ENCODE peak calls at places on chromosomes 6 and 20, in ten cellular contexts. One of them, this sample, is unnamed.

GRCh38 chr20:3107464-3108025 is 23.0 kb upstream of the AVP start:
- DNase-seq in mucosa of gallbladder: no peak
- DNase-seq in Calu3: no peak
- DNase-seq in ELR: no peak
- DNase-seq in stimulated activated CD4-positive, alpha-beta T cell treated with anti-CD3 and anti-CD28 coated beads, TNF-alpha, amount 100 ng/mL, for 4 hours: no peak
- DNase-seq in NCI-H2171 treated with DMSO at 0.1 percent for 48 hours: no peak
- DNase-seq in activated CD8-positive, alpha-beta T cell treated with anti-CD3 and anti-CD28 coated beads for 36 hours: no peak
- DNase-seq in EL: no peak
- DNase-seq in neural progenitor cell: no peak
- DNase-seq in CD8-positive, alpha-beta T cell: no peak
- DNase-seq in this sample: no peak

GRCh38 chr6:16179063-16179462 is 50.2 kb downstream of the MYLIP start:
- DNase-seq in mucosa of gallbladder: no peak
- DNase-seq in Calu3: no peak
- DNase-seq in ELR: no peak
- DNase-seq in stimulated activated CD4-positive, alpha-beta T cell treated with anti-CD3 and anti-CD28 coated beads, TNF-alpha, amount 100 ng/mL, for 4 hours: no peak
- DNase-seq in NCI-H2171 treated with DMSO at 0.1 percent for 48 hours: no peak
- DNase-seq in activated CD8-positive, alpha-beta T cell treated with anti-CD3 and anti-CD28 coated beads for 36 hours: no peak
- DNase-seq in EL: no peak
- DNase-seq in neural progenitor cell: no peak
- DNase-seq in CD8-positive, alpha-beta T cell: no peak
- DNase-seq in this sample: no peak

GRCh38 chr20:63697868-63698545 is 1.6 kb downstream of the TNFRSF6B start:
- DNase-seq in mucosa of gallbladder: no peak
- DNase-seq in Calu3: no peak
- DNase-seq in ELR: no peak
- DNase-seq in stimulated activated CD4-positive, alpha-beta T cell treated with anti-CD3 and anti-CD28 coated beads, TNF-alpha, amount 100 ng/mL, for 4 hours: no peak
- DNase-seq in NCI-H2171 treated with DMSO at 0.1 percent for 48 hours: no peak
- DNase-seq in activated CD8-positive, alpha-beta T cell treated with anti-CD3 and anti-CD28 coated beads for 36 hours: no peak
- DNase-seq in EL: no peak
- DNase-seq in neural progenitor cell: no peak
- DNase-seq in CD8-positive, alpha-beta T cell: no peak
- DNase-seq in this sample: no peak

GRCh38 chr6:13013681-13014550 is 297.3 kb downstream of the PHACTR1 start:
- DNase-seq in mucosa of gallbladder: no peak
- DNase-seq in Calu3: no peak
- DNase-seq in ELR: peak
- DNase-seq in stimulated activated CD4-positive, alpha-beta T cell treated with anti-CD3 and anti-CD28 coated beads, TNF-alpha, amount 100 ng/mL, for 4 hours: no peak
- DNase-seq in NCI-H2171 treated with DMSO at 0.1 percent for 48 hours: peak
- DNase-seq in activated CD8-positive, alpha-beta T cell treated with anti-CD3 and anti-CD28 coated beads for 36 hours: no peak
- DNase-seq in EL: peak
- DNase-seq in neural progenitor cell: peak
- DNase-seq in CD8-positive, alpha-beta T cell: no peak
- DNase-seq in this sample: peak

GRCh38 chr6:105291525-105291924 is 111.4 kb downstream of the PREP start:
- DNase-seq in mucosa of gallbladder: no peak
- DNase-seq in Calu3: no peak
- DNase-seq in ELR: no peak
- DNase-seq in stimulated activated CD4-positive, alpha-beta T cell treated with anti-CD3 and anti-CD28 coated beads, TNF-alpha, amount 100 ng/mL, for 4 hours: no peak
- DNase-seq in NCI-H2171 treated with DMSO at 0.1 percent for 48 hours: no peak
- DNase-seq in activated CD8-positive, alpha-beta T cell treated with anti-CD3 and anti-CD28 coated beads for 36 hours: no peak
- DNase-seq in EL: no peak
- DNase-seq in neural progenitor cell: no peak
- DNase-seq in CD8-positive, alpha-beta T cell: no peak
- DNase-seq in this sample: no peak

GRCh38 chr6:145028144-145028818 is 707.0 kb downstream of the EPM2A start:
- DNase-seq in mucosa of gallbladder: peak
- DNase-seq in Calu3: peak
- DNase-seq in ELR: peak
- DNase-seq in stimulated activated CD4-positive, alpha-beta T cell treated with anti-CD3 and anti-CD28 coated beads, TNF-alpha, amount 100 ng/mL, for 4 hours: no peak
- DNase-seq in NCI-H2171 treated with DMSO at 0.1 percent for 48 hours: peak
- DNase-seq in activated CD8-positive, alpha-beta T cell treated with anti-CD3 and anti-CD28 coated beads for 36 hours: peak
- DNase-seq in EL: peak
- DNase-seq in neural progenitor cell: peak
- DNase-seq in CD8-positive, alpha-beta T cell: no peak
- DNase-seq in this sample: peak

GRCh38 chr20:5580940-5581708 is 169.1 kb upstream of the SHLD1 start:
- DNase-seq in mucosa of gallbladder: no peak
- DNase-seq in Calu3: no peak
- DNase-seq in ELR: no peak
- DNase-seq in stimulated activated CD4-positive, alpha-beta T cell treated with anti-CD3 and anti-CD28 coated beads, TNF-alpha, amount 100 ng/mL, for 4 hours: no peak
- DNase-seq in NCI-H2171 treated with DMSO at 0.1 percent for 48 hours: no peak
- DNase-seq in activated CD8-positive, alpha-beta T cell treated with anti-CD3 and anti-CD28 coated beads for 36 hours: no peak
- DNase-seq in EL: no peak
- DNase-seq in neural progenitor cell: no peak
- DNase-seq in CD8-positive, alpha-beta T cell: no peak
- DNase-seq in this sample: no peak

GRCh38 chr6:45436544-45437440 is 59.1 kb upstream of the SUPT3H start:
- DNase-seq in mucosa of gallbladder: no peak
- DNase-seq in Calu3: no peak
- DNase-seq in ELR: peak
- DNase-seq in stimulated activated CD4-positive, alpha-beta T cell treated with anti-CD3 and anti-CD28 coated beads, TNF-alpha, amount 100 ng/mL, for 4 hours: no peak
- DNase-seq in NCI-H2171 treated with DMSO at 0.1 percent for 48 hours: no peak
- DNase-seq in activated CD8-positive, alpha-beta T cell treated with anti-CD3 and anti-CD28 coated beads for 36 hours: peak
- DNase-seq in EL: peak
- DNase-seq in neural progenitor cell: no peak
- DNase-seq in CD8-positive, alpha-beta T cell: no peak
- DNase-seq in this sample: no peak

GRCh38 chr20:63134201-63134612 is 81.7 kb downstream of the YTHDF1 start:
- DNase-seq in mucosa of gallbladder: no peak
- DNase-seq in Calu3: peak
- DNase-seq in ELR: no peak
- DNase-seq in stimulated activated CD4-positive, alpha-beta T cell treated with anti-CD3 and anti-CD28 coated beads, TNF-alpha, amount 100 ng/mL, for 4 hours: no peak
- DNase-seq in NCI-H2171 treated with DMSO at 0.1 percent for 48 hours: no peak
- DNase-seq in activated CD8-positive, alpha-beta T cell treated with anti-CD3 and anti-CD28 coated beads for 36 hours: peak
- DNase-seq in EL: no peak
- DNase-seq in neural progenitor cell: peak
- DNase-seq in CD8-positive, alpha-beta T cell: no peak
- DNase-seq in this sample: peak

GRCh38 chr6:37624606-37625574 is 72.8 kb downstream of the MDGA1 start:
- DNase-seq in mucosa of gallbladder: peak
- DNase-seq in Calu3: peak
- DNase-seq in ELR: peak
- DNase-seq in stimulated activated CD4-positive, alpha-beta T cell treated with anti-CD3 and anti-CD28 coated beads, TNF-alpha, amount 100 ng/mL, for 4 hours: no peak
- DNase-seq in NCI-H2171 treated with DMSO at 0.1 percent for 48 hours: peak
- DNase-seq in activated CD8-positive, alpha-beta T cell treated with anti-CD3 and anti-CD28 coated beads for 36 hours: no peak
- DNase-seq in EL: peak
- DNase-seq in neural progenitor cell: no peak
- DNase-seq in CD8-positive, alpha-beta T cell: no peak
- DNase-seq in this sample: peak

GRCh38 chr20:58993332-58994248 is 12.5 kb downstream of the NELFCD start:
- DNase-seq in mucosa of gallbladder: no peak
- DNase-seq in Calu3: no peak
- DNase-seq in ELR: no peak
- DNase-seq in stimulated activated CD4-positive, alpha-beta T cell treated with anti-CD3 and anti-CD28 coated beads, TNF-alpha, amount 100 ng/mL, for 4 hours: no peak
- DNase-seq in NCI-H2171 treated with DMSO at 0.1 percent for 48 hours: no peak
- DNase-seq in activated CD8-positive, alpha-beta T cell treated with anti-CD3 and anti-CD28 coated beads for 36 hours: no peak
- DNase-seq in EL: no peak
- DNase-seq in neural progenitor cell: no peak
- DNase-seq in CD8-positive, alpha-beta T cell: no peak
- DNase-seq in this sample: no peak

GRCh38 chr20:6708010-6708409 is 59.5 kb upstream of the BMP2 start:
- DNase-seq in mucosa of gallbladder: peak
- DNase-seq in Calu3: peak
- DNase-seq in ELR: no peak
- DNase-seq in stimulated activated CD4-positive, alpha-beta T cell treated with anti-CD3 and anti-CD28 coated beads, TNF-alpha, amount 100 ng/mL, for 4 hours: no peak
- DNase-seq in NCI-H2171 treated with DMSO at 0.1 percent for 48 hours: no peak
- DNase-seq in activated CD8-positive, alpha-beta T cell treated with anti-CD3 and anti-CD28 coated beads for 36 hours: no peak
- DNase-seq in EL: peak
- DNase-seq in neural progenitor cell: peak
- DNase-seq in CD8-positive, alpha-beta T cell: no peak
- DNase-seq in this sample: no peak

GRCh38 chr20:17419459-17419858 is 111.7 kb downstream of the BFSP1 start:
- DNase-seq in mucosa of gallbladder: no peak
- DNase-seq in Calu3: no peak
- DNase-seq in ELR: no peak
- DNase-seq in stimulated activated CD4-positive, alpha-beta T cell treated with anti-CD3 and anti-CD28 coated beads, TNF-alpha, amount 100 ng/mL, for 4 hours: no peak
- DNase-seq in NCI-H2171 treated with DMSO at 0.1 percent for 48 hours: peak
- DNase-seq in activated CD8-positive, alpha-beta T cell treated with anti-CD3 and anti-CD28 coated beads for 36 hours: no peak
- DNase-seq in EL: no peak
- DNase-seq in neural progenitor cell: no peak
- DNase-seq in CD8-positive, alpha-beta T cell: no peak
- DNase-seq in this sample: no peak

GRCh38 chr20:48846516-48847492 is 19.0 kb upstream of the PREX1 start:
- DNase-seq in mucosa of gallbladder: no peak
- DNase-seq in Calu3: no peak
- DNase-seq in ELR: peak
- DNase-seq in stimulated activated CD4-positive, alpha-beta T cell treated with anti-CD3 and anti-CD28 coated beads, TNF-alpha, amount 100 ng/mL, for 4 hours: no peak
- DNase-seq in NCI-H2171 treated with DMSO at 0.1 percent for 48 hours: no peak
- DNase-seq in activated CD8-positive, alpha-beta T cell treated with anti-CD3 and anti-CD28 coated beads for 36 hours: peak
- DNase-seq in EL: no peak
- DNase-seq in neural progenitor cell: peak
- DNase-seq in CD8-positive, alpha-beta T cell: no peak
- DNase-seq in this sample: peak

GRCh38 chr6:152368761-152369624 is 268.2 kb downstream of the SYNE1 start:
- DNase-seq in mucosa of gallbladder: peak
- DNase-seq in Calu3: no peak
- DNase-seq in ELR: no peak
- DNase-seq in stimulated activated CD4-positive, alpha-beta T cell treated with anti-CD3 and anti-CD28 coated beads, TNF-alpha, amount 100 ng/mL, for 4 hours: no peak
- DNase-seq in NCI-H2171 treated with DMSO at 0.1 percent for 48 hours: no peak
- DNase-seq in activated CD8-positive, alpha-beta T cell treated with anti-CD3 and anti-CD28 coated beads for 36 hours: no peak
- DNase-seq in EL: no peak
- DNase-seq in neural progenitor cell: peak
- DNase-seq in CD8-positive, alpha-beta T cell: no peak
- DNase-seq in this sample: peak

GRCh38 chr6:49326337-49326736 is 136.7 kb downstream of the MMUT start:
- DNase-seq in mucosa of gallbladder: no peak
- DNase-seq in Calu3: no peak
- DNase-seq in ELR: peak
- DNase-seq in stimulated activated CD4-positive, alpha-beta T cell treated with anti-CD3 and anti-CD28 coated beads, TNF-alpha, amount 100 ng/mL, for 4 hours: no peak
- DNase-seq in NCI-H2171 treated with DMSO at 0.1 percent for 48 hours: no peak
- DNase-seq in activated CD8-positive, alpha-beta T cell treated with anti-CD3 and anti-CD28 coated beads for 36 hours: no peak
- DNase-seq in EL: peak
- DNase-seq in neural progenitor cell: no peak
- DNase-seq in CD8-positive, alpha-beta T cell: no peak
- DNase-seq in this sample: no peak

GRCh38 chr20:48877299-48877698 is 44.2 kb upstream of the ARFGEF2 start:
- DNase-seq in mucosa of gallbladder: peak
- DNase-seq in Calu3: peak
- DNase-seq in ELR: peak
- DNase-seq in stimulated activated CD4-positive, alpha-beta T cell treated with anti-CD3 and anti-CD28 coated beads, TNF-alpha, amount 100 ng/mL, for 4 hours: no peak
- DNase-seq in NCI-H2171 treated with DMSO at 0.1 percent for 48 hours: no peak
- DNase-seq in activated CD8-positive, alpha-beta T cell treated with anti-CD3 and anti-CD28 coated beads for 36 hours: no peak
- DNase-seq in EL: peak
- DNase-seq in neural progenitor cell: no peak
- DNase-seq in CD8-positive, alpha-beta T cell: no peak
- DNase-seq in this sample: no peak

GRCh38 chr20:19275630-19276071 is 63.2 kb downstream of the SLC24A3 start:
- DNase-seq in mucosa of gallbladder: peak
- DNase-seq in Calu3: no peak
- DNase-seq in ELR: no peak
- DNase-seq in stimulated activated CD4-positive, alpha-beta T cell treated with anti-CD3 and anti-CD28 coated beads, TNF-alpha, amount 100 ng/mL, for 4 hours: no peak
- DNase-seq in NCI-H2171 treated with DMSO at 0.1 percent for 48 hours: no peak
- DNase-seq in activated CD8-positive, alpha-beta T cell treated with anti-CD3 and anti-CD28 coated beads for 36 hours: no peak
- DNase-seq in EL: no peak
- DNase-seq in neural progenitor cell: no peak
- DNase-seq in CD8-positive, alpha-beta T cell: no peak
- DNase-seq in this sample: no peak

GRCh38 chr6:20360471-20361119 is 41.1 kb upstream of the E2F3 start:
- DNase-seq in mucosa of gallbladder: no peak
- DNase-seq in Calu3: no peak
- DNase-seq in ELR: no peak
- DNase-seq in stimulated activated CD4-positive, alpha-beta T cell treated with anti-CD3 and anti-CD28 coated beads, TNF-alpha, amount 100 ng/mL, for 4 hours: no peak
- DNase-seq in NCI-H2171 treated with DMSO at 0.1 percent for 48 hours: no peak
- DNase-seq in activated CD8-positive, alpha-beta T cell treated with anti-CD3 and anti-CD28 coated beads for 36 hours: no peak
- DNase-seq in EL: no peak
- DNase-seq in neural progenitor cell: no peak
- DNase-seq in CD8-positive, alpha-beta T cell: no peak
- DNase-seq in this sample: no peak